ENCODE peak calls at places on chromosomes 7 and 10, in five cellular contexts. D, N, Y, W and U are unnamed samples.

GRCh38 chr7:106100863-106101262 is 11.2 kb downstream of the SYPL1 start:
- DNase-seq in D (no peak), W (no peak), N (no peak), Y (no peak), U (no peak)

GRCh38 chr10:74081192-74081803 is 69.3 kb downstream of the AP3M1 start:
- DNase-seq in W (peak), Y (no peak), D (no peak), N (peak), U (peak)

GRCh38 chr7:31370610-31371009 is 30.1 kb upstream of the NEUROD6 start:
- DNase-seq in N (no peak), W (no peak), D (no peak), Y (no peak), U (no peak)

GRCh38 chr7:132869166-132869861 is 212.6 kb downstream of the CHCHD3 start:
- DNase-seq in W (no peak), D (no peak), N (no peak), Y (no peak), U (no peak)

GRCh38 chr10:42149027-42149700 is 489.2 kb downstream of the ZNF33B start:
- DNase-seq in W (no peak), Y (no peak), D (peak), N (peak), U (no peak)

GRCh38 chr7:98994046-98994944 is 116.0 kb downstream of the TRRAP start:
- DNase-seq in D (no peak), N (no peak), W (no peak), Y (no peak), U (no peak)

GRCh38 chr7:149771199-149771636 is 2.2 kb downstream of the ZNF467 start:
- DNase-seq in N (peak), D (peak), W (no peak), Y (no peak), U (peak)

GRCh38 chr10:97520978-97521761 is 22.4 kb downstream of the UBTD1 start:
- DNase-seq in N (no peak), W (no peak), D (no peak), Y (no peak), U (no peak)

GRCh38 chr10:51176976-51177690 is 102.8 kb downstream of the PRKG1 start:
- DNase-seq in W (no peak), D (no peak), N (no peak), Y (no peak), U (no peak)

GRCh38 chr7:20786421-20786778 is 286 bp downstream of the SP8 start:
- DNase-seq in W (peak), D (no peak), Y (no peak), N (no peak), U (no peak)

GRCh38 chr7:20786779-20787651 is at the start of gene SP8:
- DNase-seq in Y (no peak), N (peak), D (no peak), W (peak), U (peak)

GRCh38 chr7:20784311-20785210 is 2.1 kb downstream of the SP8 start:
- DNase-seq in Y (no peak), W (peak), D (peak), N (peak), U (no peak)

GRCh38 chr7:20785211-20786048 is 1.3 kb downstream of the SP8 start:
- DNase-seq in N (peak), D (no peak), W (peak), Y (no peak), U (no peak)

DNA sequence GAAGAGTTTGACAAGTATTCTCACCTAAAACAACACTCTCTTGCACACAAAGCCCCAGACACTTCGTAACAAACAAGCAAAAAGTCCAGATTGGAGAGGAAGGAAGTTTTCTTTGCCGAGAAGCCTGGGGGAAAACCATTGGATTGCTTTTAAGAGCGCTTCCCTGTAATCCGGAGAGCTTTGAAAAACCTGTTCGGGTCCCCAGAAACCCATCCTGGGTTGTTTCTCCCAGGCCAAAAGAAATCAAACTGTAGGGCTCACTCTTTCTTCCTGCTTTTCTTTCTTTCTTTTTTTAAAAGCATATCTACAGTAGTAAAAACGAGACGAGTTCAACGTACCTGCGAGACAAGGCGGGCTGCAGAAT is 655 bp downstream of the SP8 start:
- DNase-seq in W (no peak), N (no peak), D (no peak), Y (no peak), U (no peak)
- H3K4me3 ChIP-seq in W (peak), N (peak), D (no peak), Y (peak), U (peak)

GRCh38 chr7:151083824-151084160 is 499 bp upstream of the TMUB1 start:
- DNase-seq in Y (no peak), W (no peak), N (no peak), D (no peak), U (no peak)
- H3K27ac ChIP-seq in Y (peak), W (no peak), N (peak), D (peak), U (no peak)

DNA sequence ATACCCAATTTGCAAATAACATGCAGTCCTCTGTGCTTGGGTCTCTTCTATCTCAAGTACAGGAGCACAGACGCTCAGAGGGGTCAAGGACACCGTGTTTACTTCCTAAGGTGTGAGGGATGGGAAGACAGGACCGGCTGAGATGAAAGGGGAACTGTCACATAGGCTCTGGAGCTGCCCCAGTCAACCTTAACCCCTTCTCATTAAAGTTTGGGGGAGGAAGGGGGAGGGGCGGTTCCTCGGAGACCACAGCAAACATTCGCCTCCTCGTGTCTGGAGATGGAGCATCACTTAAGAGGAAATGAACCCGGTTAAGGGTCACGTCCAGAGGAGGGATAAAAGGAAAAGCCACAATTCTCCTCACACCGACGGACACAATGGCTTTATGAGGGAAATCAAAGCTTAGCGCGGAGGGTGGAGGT is 1.1 kb downstream of the SH3PXD2A start:
- DNase-seq in N (peak), D (no peak), W (peak), Y (no peak), U (peak)
- H3K4me3 ChIP-seq in N (peak), D (peak), W (peak), Y (peak), U (peak)

GRCh38 chr10:117543245-117543998 is 876 bp downstream of the EMX2 start:
- DNase-seq in D (peak), Y (no peak), W (peak), N (peak), U (peak)
- H3K27ac ChIP-seq in D (peak), Y (no peak), W (no peak), N (no peak), U (no peak)

GRCh38 chr10:112842832-112843360 is 107.2 kb upstream of the TCF7L2 start:
- DNase-seq in N (no peak), W (peak), Y (no peak), D (peak), U (no peak)
- H3K4me3 ChIP-seq in N (no peak), W (no peak), Y (no peak), D (no peak), U (no peak)

DNA sequence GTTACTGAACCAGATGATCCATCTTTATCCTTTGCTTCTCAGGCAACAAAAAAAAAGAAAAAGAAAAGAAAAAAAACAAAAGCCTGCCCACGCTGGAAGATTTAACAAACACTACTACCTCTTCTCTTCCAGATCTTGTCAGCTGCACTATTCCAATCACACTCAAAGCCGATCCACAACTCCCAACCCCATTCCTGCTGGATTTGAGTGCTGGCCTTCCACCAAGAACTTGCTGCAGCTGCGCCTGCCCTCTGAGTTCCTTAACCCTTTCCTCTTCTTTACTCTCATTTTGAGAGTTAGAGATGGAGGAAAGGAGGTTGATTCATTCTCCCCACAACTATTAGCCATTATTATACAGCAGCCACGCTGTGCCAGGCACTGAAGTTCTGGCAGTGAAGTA is 16.0 kb upstream of the ITGA8 start:
- DNase-seq in N (no peak), W (peak), D (no peak), Y (no peak), U (no peak)
- H3K27ac ChIP-seq in N (no peak), W (no peak), D (no peak), Y (no peak), U (no peak)

DNA sequence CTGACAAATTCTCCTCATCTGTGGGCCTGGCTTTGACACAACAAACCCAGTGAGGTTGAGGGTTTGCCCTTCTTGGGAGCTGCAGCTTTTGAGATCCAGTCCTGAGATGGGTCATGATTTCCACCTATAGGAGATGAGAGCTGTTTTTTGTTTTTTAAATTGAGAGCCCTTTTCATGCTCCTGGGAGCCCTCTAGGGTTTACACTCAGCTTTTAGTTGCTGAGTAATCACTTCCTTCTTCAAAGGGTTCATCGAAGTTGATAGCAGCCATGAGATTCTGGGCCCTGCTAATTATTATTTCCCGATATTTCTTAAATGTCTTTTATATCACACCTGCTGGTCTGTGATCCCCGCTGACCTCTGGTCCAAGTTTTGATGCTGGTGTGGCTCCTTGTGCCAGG is 47.3 kb upstream of the VIPR2 start:
- DNase-seq in D (no peak), W (no peak), Y (no peak), N (no peak), U (no peak)
- H3K4me3 ChIP-seq in D (no peak), W (no peak), Y (no peak), N (no peak), U (no peak)